ENCODE peak calls at places on chromosome 12, in four cellular contexts. V, E, O and G are unnamed samples.

GRCh38 chr12:68007466-68007865 is 18.2 kb downstream of the IFNG-AS1 start:
- DNase-seq in V (no peak), E (no peak), O (no peak), G (peak; percentile 51)

GRCh38 chr12:47270782-47271664 is 191.3 kb upstream of the AMIGO2 start:
- DNase-seq in V (no peak), E (no peak), O (no peak), G (peak; percentile 77)

GRCh38 chr12:117825827-117826226 is 143.0 kb downstream of the KSR2 start:
- DNase-seq in V (no peak), E (no peak), O (no peak), G (no peak)

GRCh38 chr12:65609359-65609771 is 214.9 kb upstream of the HMGA2 start:
- DNase-seq in V (no peak), E (no peak), O (no peak), G (peak; percentile 48)

GRCh38 chr12:3252416-3252815 is 175.2 kb downstream of the TSPAN9 start:
- DNase-seq in V (no peak), E (no peak), O (no peak), G (no peak)

GRCh38 chr12:26803552-26803951 is 29.4 kb downstream of the ITPR2 start:
- DNase-seq in V (no peak), E (no peak), O (no peak), G (peak; percentile 27)

GRCh38 chr12:67025543-67026114 is 243.5 kb upstream of the CAND1 start:
- DNase-seq in V (peak; percentile 74), E (peak; percentile 54), O (peak; percentile 44), G (peak; percentile 39)

GRCh38 chr12:115166698-115167315 is 482.8 kb upstream of the TBX3 start:
- DNase-seq in V (no peak), E (no peak), O (no peak), G (peak; percentile 48)

GRCh38 chr12:65602579-65603295 is 221.5 kb upstream of the HMGA2 start:
- DNase-seq in V (peak; percentile 79), E (peak; percentile 51), O (peak; percentile 39), G (peak; percentile 94)

GRCh38 chr12:108825205-108825950 is 32.0 kb downstream of the SSH1 start:
- DNase-seq in V (no peak), E (no peak), O (no peak), G (peak; percentile 95)

GRCh38 chr12:27233814-27234213 is 10.3 kb upstream of the STK38L start:
- DNase-seq in V (peak; percentile 35), E (no peak), O (no peak), G (no peak)

GRCh38 chr12:68356060-68356748 is 24.0 kb upstream of the MDM1 start:
- DNase-seq in V (no peak), E (no peak), O (no peak), G (no peak)

GRCh38 chr12:27999970-28000369 is 27.4 kb upstream of the PTHLH start:
- DNase-seq in V (no peak), E (no peak), O (no peak), G (no peak)

GRCh38 chr12:89525002-89525823 is 617 bp upstream of the GALNT4 start:
- DNase-seq in V (peak; percentile 71), E (peak; percentile 46), O (no peak), G (peak; percentile 33)

GRCh38 chr12:52756281-52756960 is 20.7 kb downstream of the KRT76 start:
- DNase-seq in V (no peak), E (no peak), O (no peak), G (no peak)

GRCh38 chr12:59111873-59112272 is 191.6 kb upstream of the LRIG3 start:
- DNase-seq in V (no peak), E (no peak), O (no peak), G (no peak)

GRCh38 chr12:124379938-124380754 is 85.3 kb downstream of the RFLNA start:
- DNase-seq in V (no peak), E (no peak), O (no peak), G (peak; percentile 89)

GRCh38 chr12:56013482-56013881 is 7.4 kb upstream of the IKZF4 start:
- DNase-seq in V (no peak), E (no peak), O (no peak), G (no peak)

GRCh38 chr12:111248221-111248620 is 120.7 kb downstream of the PHETA1 start:
- DNase-seq in V (no peak), E (no peak), O (no peak), G (no peak)

GRCh38 chr12:116539361-116539771 is 19.8 kb upstream of the MAP1LC3B2 start:
- DNase-seq in V (no peak), E (no peak), O (no peak), G (peak; percentile 84)

GRCh38 chr12:85016423-85016822 is 19.7 kb downstream of the TSPAN19 start:
- DNase-seq in V (no peak), E (no peak), O (no peak), G (peak; percentile 94)

GRCh38 chr12:19967001-19967400 is 401.3 kb upstream of the PDE3A start:
- DNase-seq in V (no peak), E (no peak), O (no peak), G (no peak)

GRCh38 chr12:62256408-62257079 is 3.7 kb upstream of the USP15 start:
- DNase-seq in V (no peak), E (no peak), O (no peak), G (peak; percentile 32)

GRCh38 chr12:31804185-31804504 is 75.3 kb upstream of the AMN1 start:
- DNase-seq in V (no peak), E (no peak), O (no peak), G (no peak)
- H3K4me2 ChIP-seq in V (no peak overlapping the region), E (no peak overlapping the region), O (no peak overlapping the region), G (no peak overlapping the region)

GRCh38 chr12:31516702-31517101 is 74.2 kb downstream of the DENND5B start:
- DNase-seq in V (no peak), E (no peak), O (no peak), G (no peak)

GRCh38 chr12:31521972-31522371 is 69.0 kb downstream of the DENND5B start:
- DNase-seq in V (no peak), E (no peak), O (no peak), G (peak; percentile 33)

GRCh38 chr12:31517994-31518393 is 72.9 kb downstream of the DENND5B start:
- DNase-seq in V (no peak), E (no peak), O (no peak), G (peak; percentile 54)

GRCh38 chr12:31518680-31519227 is 72.2 kb downstream of the DENND5B start:
- DNase-seq in V (peak; percentile 63), E (peak; percentile 29), O (peak; percentile 64), G (peak; percentile 97)

GRCh38 chr12:31519525-31519924 is 71.4 kb downstream of the DENND5B start:
- DNase-seq in V (no peak), E (no peak), O (no peak), G (no peak)
- H3K4me1 ChIP-seq in V (peaks cover 24% of the 10 kb centered on the region), E (peaks cover 24% of the 10 kb centered on the region), O (peaks cover 26% of the 10 kb centered on the region), G (peaks cover 10% of the 10 kb centered on the region)

DNA sequence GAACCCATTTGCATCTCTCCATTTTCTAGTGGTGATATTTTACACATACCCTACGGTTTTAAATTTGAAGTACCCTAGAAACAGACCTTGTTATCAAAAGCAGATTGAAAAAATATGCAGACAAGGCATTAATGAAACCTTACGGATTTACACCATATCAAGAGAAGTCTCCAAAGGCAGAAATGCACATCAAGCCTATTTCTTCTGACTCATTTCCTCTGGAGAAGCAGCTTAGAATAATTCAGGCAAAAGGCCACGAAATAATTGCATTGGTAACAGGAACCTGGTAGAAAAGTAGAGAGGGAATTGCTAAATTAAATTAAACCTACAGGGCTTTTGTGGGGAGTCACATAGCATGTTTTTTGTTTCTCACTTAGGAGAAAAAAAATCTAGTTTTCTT is 34.7 kb downstream of the KICS2 start:
- DNase-seq in V (no peak), E (no peak), O (no peak), G (peak; percentile 63)
- H3K4ac ChIP-seq in V (no peak overlapping the region), E (no peak overlapping the region), O (no peak overlapping the region), G (peak overlapping the region; percentile 10)

DNA sequence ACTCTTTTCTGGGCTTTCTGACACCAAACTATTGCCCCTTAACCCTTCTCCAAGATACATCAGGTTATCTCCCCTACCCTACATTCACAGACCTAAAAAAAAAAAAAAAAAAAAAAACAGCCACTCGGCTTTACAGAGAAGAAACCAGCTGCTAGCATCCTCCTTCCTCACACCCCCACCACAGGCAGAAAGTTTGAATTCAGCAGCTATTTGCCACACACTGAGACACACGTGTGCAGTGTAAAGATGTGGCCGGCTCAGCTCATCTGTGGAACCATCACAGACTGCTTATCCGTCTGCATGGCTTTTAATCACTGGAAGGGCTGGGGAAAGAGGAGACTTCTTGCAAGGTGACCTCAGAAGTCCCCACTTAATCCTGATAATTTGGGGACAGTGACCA is 50.1 kb downstream of the VWF start:
- DNase-seq in V (no peak), E (no peak), O (no peak), G (no peak)
- H3K4me2 ChIP-seq in V (no peak overlapping the region), E (no peak overlapping the region), O (no peak overlapping the region), G (no peak overlapping the region)